ENCODE peak calls at places on chromosomes 13 and 19, in seven cellular contexts. C is type B pancreatic cell, G is heart right ventricle, P is tibial nerve, U is mammary epithelial cell, F is AG09309, N is AG09319. B is an unnamed sample.

GRCh38 chr13:105774739-105775460 is 760.6 kb downstream of the EFNB2 start:
- DNase-seq in C (no peak), G (no peak), P (no peak), U (no peak), F (no peak), N (no peak), B (no peak)

GRCh38 chr13:26558074-26558805 is 757 bp downstream of the WASF3 start:
- DNase-seq in C (no peak), G (peak; percentile 30), P (no peak), U (peak; percentile 17), F (no peak), N (no peak), B (no peak)

GRCh38 chr19:55464039-55464668 is 397 bp downstream of the C19orf85 start:
- DNase-seq in C (no peak), G (peak; percentile 12), P (no peak), U (no peak), F (no peak), N (no peak), B (no peak)

GRCh38 chr13:48819889-48820288 is 155.8 kb upstream of the FNDC3A start:
- DNase-seq in C (no peak), G (no peak), P (no peak), U (peak; percentile 46), F (no peak), N (no peak), B (no peak)

GRCh38 chr19:3440082-3440481 is 40.2 kb downstream of the SMIM24 start:
- DNase-seq in C (no peak), G (peak; percentile 57), P (peak; percentile 50), U (no peak), F (no peak), N (no peak), B (peak; percentile 75)

GRCh38 chr13:40586886-40587285 is 79.6 kb downstream of the FOXO1 start:
- DNase-seq in C (no peak), G (no peak), P (no peak), U (no peak), F (no peak), N (no peak), B (no peak)

GRCh38 chr19:39223703-39224279 is 19.7 kb upstream of the SYCN start:
- DNase-seq in C (no peak), G (no peak), P (no peak), U (peak; percentile 17), F (no peak), N (no peak), B (no peak)

GRCh38 chr13:66430266-66430665 is 799.9 kb downstream of the PCDH9 start:
- DNase-seq in C (no peak), G (no peak), P (no peak), U (no peak), F (no peak), N (no peak), B (no peak)

GRCh38 chr19:12773571-12773970 is 1.8 kb downstream of the HOOK2 start:
- DNase-seq in C (no peak), G (no peak), P (no peak), U (peak; percentile 21), F (no peak), N (no peak), B (no peak)

GRCh38 chr13:25632166-25632888 is 260.6 kb downstream of the ATP8A2 start:
- DNase-seq in C (no peak), G (no peak), P (no peak), U (no peak), F (no peak), N (no peak), B (no peak)

GRCh38 chr13:26323127-26323526 is 69.2 kb downstream of the CDK8 start:
- DNase-seq in C (no peak), G (no peak), P (no peak), U (no peak), F (no peak), N (no peak), B (no peak)

GRCh38 chr19:18761531-18762110 is 29.5 kb downstream of the COMP start:
- DNase-seq in C (no peak), G (no peak), P (no peak), U (no peak), F (no peak), N (no peak), B (no peak)

GRCh38 chr19:54035215-54036178 is 28.2 kb downstream of the VSTM1 start:
- DNase-seq in C (no peak), G (no peak), P (no peak), U (peak; percentile 59), F (peak; percentile 72), N (peak; percentile 70), B (no peak)

GRCh38 chr13:50914301-50914700 is 4.7 kb downstream of the RNASEH2B start:
- DNase-seq in C (no peak), G (no peak), P (no peak), U (no peak), F (no peak), N (no peak), B (no peak)

GRCh38 chr13:30140973-30141372 is 166.4 kb downstream of the KATNAL1 start:
- DNase-seq in C (no peak), G (no peak), P (no peak), U (no peak), F (no peak), N (no peak), B (no peak)

GRCh38 chr19:3409346-3410064 is 43.1 kb downstream of the NFIC start:
- DNase-seq in C (no peak), G (peak; percentile 76), P (peak; percentile 61), U (no peak), F (no peak), N (no peak), B (no peak)

GRCh38 chr13:113123226-113124150 is 889 bp downstream of the F10 start:
- DNase-seq in C (peak; percentile 68), G (no peak), P (no peak), U (no peak), F (no peak), N (no peak), B (no peak)

GRCh38 chr13:46405457-46405856 is 18.4 kb upstream of the RUBCNL start:
- DNase-seq in C (no peak), G (no peak), P (no peak), U (no peak), F (no peak), N (no peak), B (no peak)

GRCh38 chr13:40480915-40481525 is 185.4 kb downstream of the FOXO1 start:
- DNase-seq in C (no peak), G (no peak), P (no peak), U (no peak), F (no peak), N (no peak), B (no peak)

GRCh38 chr13:26257049-26257448 is 3.1 kb downstream of the CDK8 start:
- DNase-seq in C (no peak), G (no peak), P (no peak), U (no peak), F (no peak), N (no peak), B (no peak)

GRCh38 chr13:58097831-58098230 is 466.3 kb downstream of the PCDH17 start:
- DNase-seq in C (no peak), G (no peak), P (no peak), U (no peak), F (no peak), N (no peak), B (no peak)

GRCh38 chr13:47632311-47632710 is 368.8 kb downstream of the SUCLA2 start:
- DNase-seq in C (no peak), G (no peak), P (no peak), U (no peak), F (no peak), N (no peak), B (no peak)

GRCh38 chr13:25217023-25217909 is 45.2 kb upstream of the AMER2 start:
- DNase-seq in C (no peak), G (no peak), P (no peak), U (peak; percentile 65), F (no peak), N (no peak), B (no peak)

GRCh38 chr13:31276386-31276785 is 76.6 kb downstream of the B3GLCT start:
- DNase-seq in C (no peak), G (no peak), P (no peak), U (no peak), F (no peak), N (no peak), B (no peak)

GRCh38 chr19:998064-998463 is 2.2 kb upstream of the GRIN3B start:
- DNase-seq in C (no peak), G (no peak), P (no peak), U (no peak), F (no peak), N (no peak), B (no peak)
- TF ChIP-seq CTCF in C (no peak), G (no peak), P (no peak), U (no peak), F (no peak), N (no peak), B (no peak)

GRCh38 chr13:43730642-43731041 is 56.1 kb downstream of the ENOX1 start:
- DNase-seq in C (no peak), G (peak; percentile 10), P (no peak), U (peak; percentile 11), F (no peak), N (no peak), B (no peak)
- TF ChIP-seq CTCF in C (no peak), G (no peak), P (no peak), U (no peak), F (no peak), N (no peak), B (no peak)

GRCh38 chr13:95660981-95661581 is 15.9 kb upstream of the DNAJC3 start:
- DNase-seq in C (no peak), G (no peak), P (no peak), U (peak; percentile 24), F (no peak), N (no peak), B (peak; percentile 27)
- TF ChIP-seq CTCF in C (peak; percentile 79), G (peak; percentile 67), P (no peak), U (peak; percentile 76), F (peak; percentile 67), N (peak; percentile 61), B (peak; percentile 49)

DNA sequence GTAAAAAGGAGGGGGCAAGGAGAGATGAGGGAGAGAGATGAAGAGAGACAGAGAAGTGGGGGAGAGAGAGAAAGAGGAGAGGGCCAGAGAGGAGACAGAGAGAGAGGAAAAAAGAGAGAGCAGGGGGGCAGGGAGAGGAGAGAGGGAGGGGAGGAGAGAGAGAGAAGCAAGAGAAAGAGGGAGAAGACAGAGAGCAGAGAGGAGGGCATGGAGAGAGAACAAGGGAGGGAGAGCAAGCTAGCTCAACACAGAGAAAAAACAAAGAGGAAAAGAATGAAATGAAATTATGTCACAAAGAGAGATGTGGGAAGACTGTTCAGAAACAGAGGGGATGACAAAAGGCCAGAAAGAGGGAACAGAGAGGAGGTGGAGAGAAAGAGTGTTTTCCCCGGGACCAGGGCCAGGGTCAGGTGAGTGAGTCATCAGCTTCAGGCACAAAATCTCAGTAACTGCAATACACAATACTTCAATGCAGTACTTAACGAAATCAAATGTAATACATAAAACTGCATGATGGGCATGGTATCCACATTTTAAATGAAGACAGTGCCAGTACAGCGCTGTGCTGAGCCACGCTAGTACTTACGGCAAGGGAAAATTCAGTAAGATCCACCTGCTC is 4.8 kb downstream of the KLK7 start:
- DNase-seq in C (no peak), G (no peak), P (no peak), U (peak; percentile 68), F (no peak), N (no peak), B (no peak)
- TF ChIP-seq CTCF in C (no peak), G (no peak), P (no peak), U (no peak), F (no peak), N (no peak), B (no peak)

B was measured in GM10248.